ENCODE peak calls at places on chromosome 9, in nine cellular contexts. Z, Y, J, G, Q, C, N, O and F are unnamed samples.

GRCh38 chr9:106717686-106718085 is 145.3 kb upstream of the ZNF462 start:
- DNase-seq in Z (peak), Y (no peak), J (no peak), G (no peak), Q (peak), C (no peak), N (peak), O (no peak), F (no peak)

GRCh38 chr9:98326402-98327248 is 71.2 kb upstream of the TBC1D2 start:
- DNase-seq in Z (no peak), Y (no peak), J (no peak), G (no peak), Q (no peak), C (no peak), N (no peak), O (peak), F (no peak)

GRCh38 chr9:88694625-88695024 is 159.6 kb downstream of the NXNL2 start:
- DNase-seq in Z (no peak), Y (no peak), J (no peak), G (no peak), Q (no peak), C (no peak), N (no peak), O (no peak), F (no peak)

GRCh38 chr9:82681809-82682208 is 381.1 kb downstream of the RASEF start:
- DNase-seq in Z (no peak), Y (no peak), J (no peak), G (no peak), Q (no peak), C (no peak), N (no peak), O (no peak), F (no peak)

GRCh38 chr9:128389395-128390149 is 18.4 kb downstream of the URM1 start:
- DNase-seq in Z (no peak), Y (no peak), J (no peak), G (no peak), Q (no peak), C (no peak), N (no peak), O (no peak), F (no peak)

GRCh38 chr9:77712533-77713130 is 64.5 kb upstream of the GNA14 start:
- DNase-seq in Z (peak), Y (no peak), J (no peak), G (no peak), Q (peak), C (no peak), N (peak), O (no peak), F (no peak)

GRCh38 chr9:38272710-38273109 is 119.8 kb upstream of the ALDH1B1 start:
- DNase-seq in Z (no peak), Y (no peak), J (no peak), G (no peak), Q (no peak), C (no peak), N (no peak), O (no peak), F (no peak)

GRCh38 chr9:73038613-73039012 is 85.8 kb upstream of the ALDH1A1 start:
- DNase-seq in Z (no peak), Y (no peak), J (no peak), G (no peak), Q (no peak), C (no peak), N (no peak), O (no peak), F (peak)

GRCh38 chr9:111896942-111897830 is 572 bp downstream of the UGCG start:
- DNase-seq in Z (peak), Y (peak), J (peak), G (peak), Q (peak), C (peak), N (peak), O (no peak), F (peak)

GRCh38 chr9:967851-968641 is 8.4 kb upstream of the DMRT3 start:
- DNase-seq in Z (peak), Y (no peak), J (no peak), G (no peak), Q (no peak), C (no peak), N (no peak), O (peak), F (no peak)

GRCh38 chr9:106104887-106105286 is 410.5 kb downstream of the TMEM38B start:
- DNase-seq in Z (no peak), Y (no peak), J (no peak), G (no peak), Q (no peak), C (no peak), N (no peak), O (no peak), F (no peak)

GRCh38 chr9:118162711-118163110 is 458.5 kb downstream of the TLR4 start:
- DNase-seq in Z (no peak), Y (no peak), J (no peak), G (no peak), Q (no peak), C (no peak), N (no peak), O (no peak), F (no peak)

GRCh38 chr9:70746760-70747159 is 332.3 kb upstream of the KLF9 start:
- DNase-seq in Z (no peak), Y (no peak), J (no peak), G (no peak), Q (peak), C (no peak), N (no peak), O (no peak), F (no peak)